ENCODE peak calls at places on chromosomes 16 and 17, in four cellular contexts. One of them, this sample, is unnamed.

GRCh38 chr17:63633742-63634141 is 11.5 kb downstream of the MAP3K3 start:
- DNase-seq in CD4-positive, CD25-positive, alpha-beta regulatory T cell: no peak
- DNase-seq in fibroblast of mammary gland: no peak
- DNase-seq in adrenal gland: no peak
- DNase-seq in this sample: no peak

GRCh38 chr16:78098544-78099371 is 696 bp upstream of the WWOX start:
- DNase-seq in CD4-positive, CD25-positive, alpha-beta regulatory T cell: no peak
- DNase-seq in fibroblast of mammary gland: no peak
- DNase-seq in adrenal gland: no peak
- DNase-seq in this sample: no peak

GRCh38 chr16:55622930-55623561 is 32.7 kb upstream of the SLC6A2 start:
- DNase-seq in CD4-positive, CD25-positive, alpha-beta regulatory T cell: no peak
- DNase-seq in fibroblast of mammary gland: no peak
- DNase-seq in adrenal gland: peak; percentile 21
- DNase-seq in this sample: peak; percentile 7

GRCh38 chr16:47581114-47581513 is 120.0 kb downstream of the PHKB start:
- DNase-seq in CD4-positive, CD25-positive, alpha-beta regulatory T cell: no peak
- DNase-seq in fibroblast of mammary gland: peak; percentile 10
- DNase-seq in adrenal gland: no peak
- DNase-seq in this sample: no peak

GRCh38 chr17:19940722-19941464 is 36.7 kb downstream of the AKAP10 start:
- DNase-seq in CD4-positive, CD25-positive, alpha-beta regulatory T cell: no peak
- DNase-seq in fibroblast of mammary gland: peak; percentile 46
- DNase-seq in adrenal gland: no peak
- DNase-seq in this sample: no peak

GRCh38 chr17:80277751-80278671 is 17.4 kb downstream of the RNF213 start:
- DNase-seq in CD4-positive, CD25-positive, alpha-beta regulatory T cell: no peak
- DNase-seq in fibroblast of mammary gland: no peak
- DNase-seq in adrenal gland: peak; percentile 48
- DNase-seq in this sample: no peak

GRCh38 chr17:10492004-10492403 is 22.6 kb upstream of the MYH4 start:
- DNase-seq in CD4-positive, CD25-positive, alpha-beta regulatory T cell: no peak
- DNase-seq in fibroblast of mammary gland: no peak
- DNase-seq in adrenal gland: no peak
- DNase-seq in this sample: no peak

GRCh38 chr17:35889818-35890773 is 9.9 kb upstream of the CCL5 start:
- DNase-seq in CD4-positive, CD25-positive, alpha-beta regulatory T cell: no peak
- DNase-seq in fibroblast of mammary gland: peak; percentile 34
- DNase-seq in adrenal gland: peak; percentile 50
- DNase-seq in this sample: peak; percentile 39

GRCh38 chr17:79036609-79037008 is 12.6 kb downstream of the C1QTNF1 start:
- DNase-seq in CD4-positive, CD25-positive, alpha-beta regulatory T cell: no peak
- DNase-seq in fibroblast of mammary gland: peak; percentile 93
- DNase-seq in adrenal gland: peak; percentile 81
- DNase-seq in this sample: no peak

GRCh38 chr17:77160877-77161530 is 20.2 kb downstream of the SEC14L1 start:
- DNase-seq in CD4-positive, CD25-positive, alpha-beta regulatory T cell: no peak
- DNase-seq in fibroblast of mammary gland: no peak
- DNase-seq in adrenal gland: no peak
- DNase-seq in this sample: no peak

GRCh38 chr17:3969963-3970362 is 5.7 kb upstream of the ATP2A3 start:
- DNase-seq in CD4-positive, CD25-positive, alpha-beta regulatory T cell: no peak
- DNase-seq in fibroblast of mammary gland: no peak
- DNase-seq in adrenal gland: no peak
- DNase-seq in this sample: no peak

GRCh38 chr17:45234641-45235040 is 13.0 kb downstream of the FMNL1 start:
- DNase-seq in CD4-positive, CD25-positive, alpha-beta regulatory T cell: peak; percentile 63
- DNase-seq in fibroblast of mammary gland: no peak
- DNase-seq in adrenal gland: no peak
- DNase-seq in this sample: no peak

GRCh38 chr16:85583491-85584181 is 29.5 kb upstream of the GSE1 start:
- DNase-seq in CD4-positive, CD25-positive, alpha-beta regulatory T cell: no peak
- DNase-seq in fibroblast of mammary gland: peak; percentile 58
- DNase-seq in adrenal gland: no peak
- DNase-seq in this sample: no peak

GRCh38 chr16:2083409-2083808 is 35.6 kb downstream of the TSC2 start:
- DNase-seq in CD4-positive, CD25-positive, alpha-beta regulatory T cell: no peak
- DNase-seq in fibroblast of mammary gland: no peak
- DNase-seq in adrenal gland: no peak
- DNase-seq in this sample: no peak

GRCh38 chr17:74089869-74090464 is 113.5 kb upstream of the RPL38 start:
- DNase-seq in CD4-positive, CD25-positive, alpha-beta regulatory T cell: peak; percentile 67
- DNase-seq in fibroblast of mammary gland: peak; percentile 64
- DNase-seq in adrenal gland: peak; percentile 24
- DNase-seq in this sample: peak; percentile 29

GRCh38 chr17:65527857-65528591 is 33.4 kb downstream of the AXIN2 start:
- DNase-seq in CD4-positive, CD25-positive, alpha-beta regulatory T cell: no peak
- DNase-seq in fibroblast of mammary gland: no peak
- DNase-seq in adrenal gland: no peak
- DNase-seq in this sample: no peak

GRCh38 chr17:31078290-31078689 is 16.5 kb upstream of the NF1 start:
- DNase-seq in CD4-positive, CD25-positive, alpha-beta regulatory T cell: no peak
- DNase-seq in fibroblast of mammary gland: peak; percentile 6
- DNase-seq in adrenal gland: no peak
- DNase-seq in this sample: no peak

GRCh38 chr17:75266315-75267145 is 4.5 kb downstream of the MIF4GD start:
- DNase-seq in CD4-positive, CD25-positive, alpha-beta regulatory T cell: no peak
- DNase-seq in fibroblast of mammary gland: no peak
- DNase-seq in adrenal gland: no peak
- DNase-seq in this sample: no peak

GRCh38 chr16:26281681-26282080 is 589.9 kb downstream of the HS3ST4 start:
- DNase-seq in CD4-positive, CD25-positive, alpha-beta regulatory T cell: no peak
- DNase-seq in fibroblast of mammary gland: no peak
- DNase-seq in adrenal gland: no peak
- DNase-seq in this sample: no peak

GRCh38 chr16:68972720-68973119 is 129.4 kb downstream of the TANGO6 start:
- DNase-seq in CD4-positive, CD25-positive, alpha-beta regulatory T cell: no peak
- DNase-seq in fibroblast of mammary gland: peak; percentile 64
- DNase-seq in adrenal gland: no peak
- DNase-seq in this sample: no peak

GRCh38 chr16:29675811-29676643 is 3.0 kb upstream of the QPRT start:
- DNase-seq in CD4-positive, CD25-positive, alpha-beta regulatory T cell: peak; percentile 60
- DNase-seq in fibroblast of mammary gland: peak; percentile 38
- DNase-seq in adrenal gland: no peak
- DNase-seq in this sample: no peak

GRCh38 chr16:67528870-67529638 is 425 bp downstream of the RIPOR1 start:
- DNase-seq in CD4-positive, CD25-positive, alpha-beta regulatory T cell: peak; percentile 39
- DNase-seq in fibroblast of mammary gland: no peak
- DNase-seq in adrenal gland: peak; percentile 32
- DNase-seq in this sample: peak; percentile 47

GRCh38 chr17:57928898-57929297 is 26.3 kb downstream of the CUEDC1 start:
- DNase-seq in CD4-positive, CD25-positive, alpha-beta regulatory T cell: no peak
- DNase-seq in fibroblast of mammary gland: no peak
- DNase-seq in adrenal gland: no peak
- DNase-seq in this sample: no peak

GRCh38 chr17:50177983-50178834 is 12.4 kb downstream of the SGCA start:
- DNase-seq in CD4-positive, CD25-positive, alpha-beta regulatory T cell: peak; percentile 64
- DNase-seq in fibroblast of mammary gland: peak; percentile 98
- DNase-seq in adrenal gland: peak; percentile 82
- DNase-seq in this sample: peak; percentile 95

GRCh38 chr17:8176197-8176940 is at the start of gene TMEM107:
- DNase-seq in CD4-positive, CD25-positive, alpha-beta regulatory T cell: peak; percentile 91
- DNase-seq in fibroblast of mammary gland: peak; percentile 77
- DNase-seq in adrenal gland: peak; percentile 84
- DNase-seq in this sample: peak; percentile 85

GRCh38 chr16:80051040-80051439 is 450.5 kb upstream of the MAF start:
- DNase-seq in CD4-positive, CD25-positive, alpha-beta regulatory T cell: no peak
- DNase-seq in fibroblast of mammary gland: no peak
- DNase-seq in adrenal gland: no peak
- DNase-seq in this sample: no peak

GRCh38 chr16:86566601-86566965 is at the start of gene FOXC2:
- DNase-seq in CD4-positive, CD25-positive, alpha-beta regulatory T cell: peak; percentile 60
- DNase-seq in fibroblast of mammary gland: peak; percentile 94
- DNase-seq in adrenal gland: peak; percentile 70
- DNase-seq in this sample: peak; percentile 64

GRCh38 chr16:35795361-35796029 is 2336.1 kb downstream of the TP53TG3F start:
- DNase-seq in CD4-positive, CD25-positive, alpha-beta regulatory T cell: no peak
- DNase-seq in fibroblast of mammary gland: no peak
- DNase-seq in adrenal gland: no peak
- DNase-seq in this sample: no peak

GRCh38 chr17:2634361-2634960 is 41.0 kb downstream of the PAFAH1B1 start:
- DNase-seq in CD4-positive, CD25-positive, alpha-beta regulatory T cell: no peak
- DNase-seq in fibroblast of mammary gland: peak; percentile 40
- DNase-seq in adrenal gland: no peak
- DNase-seq in this sample: peak; percentile 9

GRCh38 chr16:49513040-49513439 is 139.4 kb downstream of the C16orf78 start:
- DNase-seq in CD4-positive, CD25-positive, alpha-beta regulatory T cell: peak; percentile 3
- DNase-seq in fibroblast of mammary gland: peak; percentile 4
- DNase-seq in adrenal gland: no peak
- DNase-seq in this sample: no peak